ENCODE peak calls at places on chromosome 6, in eight cellular contexts. One of them, this sample, is unnamed.

GRCh38 chr6:159633196-159633595 is 59.8 kb downstream of the SOD2 start:
- DNase-seq in uterus: no peak
- DNase-seq in NCI-H748 treated with DMSO at 0.1 percent for 48 hours: no peak
- DNase-seq in brain microvascular endothelial cell: peak
- DNase-seq in neural crest cell: no peak
- DNase-seq in GM06990: no peak
- DNase-seq in A549: peak
- DNase-seq in tibial artery: no peak
- DNase-seq in this sample: no peak

GRCh38 chr6:35427851-35428321 is 24.3 kb upstream of the FANCE start:
- DNase-seq in tibial artery: no peak
- DNase-seq in GM06990: no peak
- DNase-seq in A549: no peak
- DNase-seq in NCI-H748 treated with DMSO at 0.1 percent for 48 hours: no peak
- DNase-seq in brain microvascular endothelial cell: peak
- DNase-seq in neural crest cell: no peak
- DNase-seq in uterus: no peak
- DNase-seq in this sample: no peak

GRCh38 chr6:141484726-141485125 is 648.0 kb upstream of the GJE1 start:
- DNase-seq in NCI-H748 treated with DMSO at 0.1 percent for 48 hours: peak
- DNase-seq in GM06990: peak
- DNase-seq in A549: no peak
- DNase-seq in tibial artery: no peak
- DNase-seq in neural crest cell: no peak
- DNase-seq in brain microvascular endothelial cell: no peak
- DNase-seq in uterus: no peak
- DNase-seq in this sample: no peak

GRCh38 chr6:85455627-85456026 is 5.7 kb downstream of the NT5E start:
- DNase-seq in GM06990: no peak
- DNase-seq in tibial artery: no peak
- DNase-seq in brain microvascular endothelial cell: no peak
- DNase-seq in uterus: no peak
- DNase-seq in NCI-H748 treated with DMSO at 0.1 percent for 48 hours: no peak
- DNase-seq in neural crest cell: no peak
- DNase-seq in A549: no peak
- DNase-seq in this sample: no peak

GRCh38 chr6:32790306-32790705 is 26.5 kb downstream of the HLA-DOB start:
- DNase-seq in A549: peak
- DNase-seq in brain microvascular endothelial cell: no peak
- DNase-seq in GM06990: no peak
- DNase-seq in NCI-H748 treated with DMSO at 0.1 percent for 48 hours: no peak
- DNase-seq in neural crest cell: no peak
- DNase-seq in tibial artery: no peak
- DNase-seq in uterus: no peak
- DNase-seq in this sample: no peak

GRCh38 chr6:54366647-54367327 is 58.5 kb downstream of the TINAG start:
- DNase-seq in NCI-H748 treated with DMSO at 0.1 percent for 48 hours: no peak
- DNase-seq in tibial artery: no peak
- DNase-seq in GM06990: no peak
- DNase-seq in brain microvascular endothelial cell: peak
- DNase-seq in uterus: no peak
- DNase-seq in A549: peak
- DNase-seq in neural crest cell: no peak
- DNase-seq in this sample: no peak

GRCh38 chr6:134421496-134421895 is 103.6 kb upstream of the SGK1 start:
- DNase-seq in uterus: no peak
- DNase-seq in GM06990: no peak
- DNase-seq in tibial artery: no peak
- DNase-seq in brain microvascular endothelial cell: peak
- DNase-seq in neural crest cell: no peak
- DNase-seq in NCI-H748 treated with DMSO at 0.1 percent for 48 hours: no peak
- DNase-seq in A549: no peak
- DNase-seq in this sample: no peak

GRCh38 chr6:125149256-125150144 is 4.1 kb upstream of the TPD52L1 start:
- DNase-seq in GM06990: no peak
- DNase-seq in NCI-H748 treated with DMSO at 0.1 percent for 48 hours: no peak
- DNase-seq in brain microvascular endothelial cell: peak
- DNase-seq in tibial artery: no peak
- DNase-seq in uterus: no peak
- DNase-seq in neural crest cell: no peak
- DNase-seq in A549: no peak
- DNase-seq in this sample: no peak

GRCh38 chr6:85368631-85369030 is 81.3 kb upstream of the NT5E start:
- DNase-seq in uterus: no peak
- DNase-seq in tibial artery: no peak
- DNase-seq in neural crest cell: no peak
- DNase-seq in NCI-H748 treated with DMSO at 0.1 percent for 48 hours: no peak
- DNase-seq in A549: no peak
- DNase-seq in brain microvascular endothelial cell: no peak
- DNase-seq in GM06990: peak
- DNase-seq in this sample: no peak

GRCh38 chr6:106496791-106497190 is 132.5 kb downstream of the RTN4IP1 start:
- DNase-seq in A549: no peak
- DNase-seq in neural crest cell: no peak
- DNase-seq in GM06990: no peak
- DNase-seq in uterus: no peak
- DNase-seq in brain microvascular endothelial cell: no peak
- DNase-seq in tibial artery: no peak
- DNase-seq in NCI-H748 treated with DMSO at 0.1 percent for 48 hours: no peak
- DNase-seq in this sample: no peak

GRCh38 chr6:54864272-54864671 is 17.7 kb downstream of the FAM83B start:
- DNase-seq in uterus: no peak
- DNase-seq in NCI-H748 treated with DMSO at 0.1 percent for 48 hours: no peak
- DNase-seq in A549: no peak
- DNase-seq in tibial artery: no peak
- DNase-seq in neural crest cell: no peak
- DNase-seq in brain microvascular endothelial cell: no peak
- DNase-seq in GM06990: no peak
- DNase-seq in this sample: no peak

GRCh38 chr6:21102624-21103023 is 490.9 kb upstream of the SOX4 start:
- DNase-seq in tibial artery: no peak
- DNase-seq in GM06990: no peak
- DNase-seq in A549: no peak
- DNase-seq in brain microvascular endothelial cell: no peak
- DNase-seq in uterus: no peak
- DNase-seq in neural crest cell: no peak
- DNase-seq in NCI-H748 treated with DMSO at 0.1 percent for 48 hours: no peak
- DNase-seq in this sample: no peak

GRCh38 chr6:118659513-118660217 is 8.3 kb upstream of the CEP85L start:
- DNase-seq in brain microvascular endothelial cell: no peak
- DNase-seq in GM06990: no peak
- DNase-seq in NCI-H748 treated with DMSO at 0.1 percent for 48 hours: no peak
- DNase-seq in tibial artery: no peak
- DNase-seq in neural crest cell: no peak
- DNase-seq in uterus: no peak
- DNase-seq in A549: no peak
- DNase-seq in this sample: no peak

GRCh38 chr6:1312444-1313363 is 806 bp downstream of the FOXQ1 start:
- DNase-seq in NCI-H748 treated with DMSO at 0.1 percent for 48 hours: peak
- DNase-seq in GM06990: no peak
- DNase-seq in brain microvascular endothelial cell: no peak
- DNase-seq in A549: peak
- DNase-seq in uterus: no peak
- DNase-seq in neural crest cell: no peak
- DNase-seq in tibial artery: no peak
- DNase-seq in this sample: no peak

GRCh38 chr6:30206152-30206551 is 7.1 kb downstream of the TRIM26 start:
- DNase-seq in A549: no peak
- DNase-seq in GM06990: no peak
- DNase-seq in neural crest cell: no peak
- DNase-seq in tibial artery: no peak
- DNase-seq in uterus: no peak
- DNase-seq in brain microvascular endothelial cell: no peak
- DNase-seq in NCI-H748 treated with DMSO at 0.1 percent for 48 hours: no peak
- DNase-seq in this sample: no peak

GRCh38 chr6:160028487-160029275 is 59.8 kb downstream of the IGF2R start:
- DNase-seq in neural crest cell: no peak
- DNase-seq in uterus: no peak
- DNase-seq in GM06990: no peak
- DNase-seq in tibial artery: no peak
- DNase-seq in A549: no peak
- DNase-seq in brain microvascular endothelial cell: no peak
- DNase-seq in NCI-H748 treated with DMSO at 0.1 percent for 48 hours: no peak
- DNase-seq in this sample: peak

GRCh38 chr6:122494665-122495272 is 23.2 kb upstream of the SERINC1 start:
- DNase-seq in A549: no peak
- DNase-seq in NCI-H748 treated with DMSO at 0.1 percent for 48 hours: no peak
- DNase-seq in uterus: no peak
- DNase-seq in GM06990: no peak
- DNase-seq in tibial artery: no peak
- DNase-seq in brain microvascular endothelial cell: no peak
- DNase-seq in neural crest cell: no peak
- DNase-seq in this sample: no peak

GRCh38 chr6:53770690-53771320 is 24.0 kb upstream of the LRRC1 start:
- DNase-seq in NCI-H748 treated with DMSO at 0.1 percent for 48 hours: no peak
- DNase-seq in GM06990: no peak
- DNase-seq in neural crest cell: no peak
- DNase-seq in A549: no peak
- DNase-seq in brain microvascular endothelial cell: no peak
- DNase-seq in uterus: no peak
- DNase-seq in tibial artery: no peak
- DNase-seq in this sample: no peak

GRCh38 chr6:46687619-46688097 is at the start of gene TDRD6:
- DNase-seq in neural crest cell: no peak
- DNase-seq in NCI-H748 treated with DMSO at 0.1 percent for 48 hours: no peak
- DNase-seq in brain microvascular endothelial cell: no peak
- DNase-seq in uterus: no peak
- DNase-seq in A549: no peak
- DNase-seq in tibial artery: no peak
- DNase-seq in GM06990: peak
- DNase-seq in this sample: no peak

GRCh38 chr6:74249658-74250057 is 553.7 kb downstream of the CD109 start:
- DNase-seq in neural crest cell: no peak
- DNase-seq in NCI-H748 treated with DMSO at 0.1 percent for 48 hours: no peak
- DNase-seq in A549: no peak
- DNase-seq in GM06990: peak
- DNase-seq in tibial artery: no peak
- DNase-seq in brain microvascular endothelial cell: no peak
- DNase-seq in uterus: no peak
- DNase-seq in this sample: no peak

GRCh38 chr6:52661551-52661950 is 9.4 kb upstream of the TMEM14A start:
- DNase-seq in uterus: no peak
- DNase-seq in brain microvascular endothelial cell: no peak
- DNase-seq in neural crest cell: no peak
- DNase-seq in NCI-H748 treated with DMSO at 0.1 percent for 48 hours: no peak
- DNase-seq in A549: no peak
- DNase-seq in tibial artery: no peak
- DNase-seq in GM06990: no peak
- DNase-seq in this sample: no peak

GRCh38 chr6:137715589-137716045 is 151.4 kb upstream of the TNFAIP3 start:
- DNase-seq in NCI-H748 treated with DMSO at 0.1 percent for 48 hours: no peak
- DNase-seq in A549: no peak
- DNase-seq in tibial artery: no peak
- DNase-seq in neural crest cell: no peak
- DNase-seq in brain microvascular endothelial cell: no peak
- DNase-seq in uterus: no peak
- DNase-seq in GM06990: no peak
- DNase-seq in this sample: peak

GRCh38 chr6:41536884-41537347 is 9.3 kb upstream of the FOXP4 start:
- DNase-seq in A549: no peak
- DNase-seq in NCI-H748 treated with DMSO at 0.1 percent for 48 hours: peak
- DNase-seq in GM06990: no peak
- DNase-seq in brain microvascular endothelial cell: no peak
- DNase-seq in neural crest cell: no peak
- DNase-seq in uterus: no peak
- DNase-seq in tibial artery: no peak
- DNase-seq in this sample: no peak

GRCh38 chr6:95294047-95294446 is 283.3 kb upstream of the MANEA start:
- DNase-seq in neural crest cell: no peak
- DNase-seq in A549: no peak
- DNase-seq in brain microvascular endothelial cell: no peak
- DNase-seq in tibial artery: no peak
- DNase-seq in NCI-H748 treated with DMSO at 0.1 percent for 48 hours: no peak
- DNase-seq in uterus: no peak
- DNase-seq in GM06990: no peak
- DNase-seq in this sample: no peak

GRCh38 chr6:144321839-144322591 is 36.9 kb downstream of the UTRN start:
- DNase-seq in NCI-H748 treated with DMSO at 0.1 percent for 48 hours: no peak
- DNase-seq in tibial artery: no peak
- DNase-seq in A549: peak
- DNase-seq in GM06990: no peak
- DNase-seq in neural crest cell: no peak
- DNase-seq in brain microvascular endothelial cell: peak
- DNase-seq in uterus: no peak
- DNase-seq in this sample: no peak

GRCh38 chr6:15901141-15902115 is 227.5 kb upstream of the MYLIP start:
- DNase-seq in GM06990: peak
- DNase-seq in neural crest cell: no peak
- DNase-seq in NCI-H748 treated with DMSO at 0.1 percent for 48 hours: no peak
- DNase-seq in brain microvascular endothelial cell: no peak
- DNase-seq in A549: no peak
- DNase-seq in uterus: no peak
- DNase-seq in tibial artery: peak
- DNase-seq in this sample: no peak

GRCh38 chr6:13278184-13278583 is 50.2 kb downstream of the TBC1D7 start:
- DNase-seq in uterus: no peak
- DNase-seq in neural crest cell: no peak
- DNase-seq in NCI-H748 treated with DMSO at 0.1 percent for 48 hours: no peak
- DNase-seq in A549: no peak
- DNase-seq in brain microvascular endothelial cell: no peak
- DNase-seq in GM06990: no peak
- DNase-seq in tibial artery: no peak
- DNase-seq in this sample: no peak

GRCh38 chr6:100078509-100078908 is 84.5 kb upstream of the MCHR2 start:
- DNase-seq in uterus: no peak
- DNase-seq in A549: peak
- DNase-seq in tibial artery: no peak
- DNase-seq in GM06990: no peak
- DNase-seq in brain microvascular endothelial cell: peak
- DNase-seq in neural crest cell: no peak
- DNase-seq in NCI-H748 treated with DMSO at 0.1 percent for 48 hours: no peak
- DNase-seq in this sample: no peak

GRCh38 chr6:155448823-155449789 is 6.5 kb downstream of the NOX3 start:
- DNase-seq in neural crest cell: no peak
- DNase-seq in brain microvascular endothelial cell: no peak
- DNase-seq in NCI-H748 treated with DMSO at 0.1 percent for 48 hours: peak
- DNase-seq in A549: no peak
- DNase-seq in GM06990: no peak
- DNase-seq in uterus: no peak
- DNase-seq in tibial artery: no peak
- DNase-seq in this sample: no peak

GRCh38 chr6:14016930-14017625 is 92.3 kb downstream of the RNF182 start:
- DNase-seq in brain microvascular endothelial cell: no peak
- DNase-seq in tibial artery: no peak
- DNase-seq in NCI-H748 treated with DMSO at 0.1 percent for 48 hours: no peak
- DNase-seq in uterus: no peak
- DNase-seq in GM06990: no peak
- DNase-seq in neural crest cell: no peak
- DNase-seq in A549: no peak
- DNase-seq in this sample: no peak

GRCh38 chr6:79167931-79168694 is 66.4 kb downstream of the HMGN3 start:
- DNase-seq in tibial artery: no peak
- DNase-seq in uterus: no peak
- DNase-seq in A549: no peak
- DNase-seq in GM06990: no peak
- DNase-seq in neural crest cell: no peak
- DNase-seq in NCI-H748 treated with DMSO at 0.1 percent for 48 hours: no peak
- DNase-seq in brain microvascular endothelial cell: peak
- DNase-seq in this sample: no peak

GRCh38 chr6:118551063-118551672 is 3.1 kb downstream of the PLN start:
- DNase-seq in neural crest cell: no peak
- DNase-seq in GM06990: peak
- DNase-seq in A549: peak
- DNase-seq in brain microvascular endothelial cell: peak
- DNase-seq in tibial artery: no peak
- DNase-seq in NCI-H748 treated with DMSO at 0.1 percent for 48 hours: peak
- DNase-seq in uterus: no peak
- DNase-seq in this sample: peak

GRCh38 chr6:29590218-29590808 is 5.4 kb downstream of the OR2H2 start:
- DNase-seq in neural crest cell: no peak
- DNase-seq in brain microvascular endothelial cell: no peak
- DNase-seq in A549: no peak
- DNase-seq in GM06990: no peak
- DNase-seq in NCI-H748 treated with DMSO at 0.1 percent for 48 hours: no peak
- DNase-seq in uterus: no peak
- DNase-seq in tibial artery: no peak
- DNase-seq in this sample: no peak

GRCh38 chr6:56335733-56336132 is 88.4 kb upstream of the COL21A1 start:
- DNase-seq in A549: peak
- DNase-seq in brain microvascular endothelial cell: peak
- DNase-seq in neural crest cell: no peak
- DNase-seq in GM06990: no peak
- DNase-seq in tibial artery: no peak
- DNase-seq in uterus: no peak
- DNase-seq in NCI-H748 treated with DMSO at 0.1 percent for 48 hours: no peak
- DNase-seq in this sample: no peak

This sample was measured in naive thymus-derived CD8-positive, alpha-beta T cell.